ENCODE peak calls at places on chromosomes 16 and 17, in five cellular contexts. One of them, this sample, is unnamed.

GRCh38 chr16:81315271-81316175 is 761 bp downstream of the GAN start:
- DNase-seq in sigmoid colon: peak
- DNase-seq in non-pigmented ciliary epithelial cell: no peak
- DNase-seq in GM23248: peak
- DNase-seq in left colon: peak
- DNase-seq in this sample: no peak

GRCh38 chr17:16617481-16618060 is 36.1 kb downstream of the ZNF624 start:
- DNase-seq in left colon: no peak
- DNase-seq in GM23248: no peak
- DNase-seq in non-pigmented ciliary epithelial cell: no peak
- DNase-seq in sigmoid colon: no peak
- DNase-seq in this sample: no peak

GRCh38 chr17:74260525-74260850 is 13.5 kb upstream of the DNAI2 start:
- DNase-seq in sigmoid colon: no peak
- DNase-seq in non-pigmented ciliary epithelial cell: no peak
- DNase-seq in left colon: no peak
- DNase-seq in GM23248: no peak
- DNase-seq in this sample: no peak

GRCh38 chr16:88940196-88941050 is 36.6 kb downstream of the CBFA2T3 start:
- DNase-seq in left colon: peak
- DNase-seq in sigmoid colon: no peak
- DNase-seq in non-pigmented ciliary epithelial cell: no peak
- DNase-seq in GM23248: peak
- DNase-seq in this sample: no peak

GRCh38 chr17:28327031-28327607 is 8.1 kb downstream of the TMEM97 start:
- DNase-seq in non-pigmented ciliary epithelial cell: no peak
- DNase-seq in sigmoid colon: peak
- DNase-seq in left colon: no peak
- DNase-seq in GM23248: peak
- DNase-seq in this sample: no peak

GRCh38 chr17:8965394-8966168 is at the start of gene PIK3R5:
- DNase-seq in non-pigmented ciliary epithelial cell: no peak
- DNase-seq in left colon: peak
- DNase-seq in GM23248: no peak
- DNase-seq in sigmoid colon: no peak
- DNase-seq in this sample: peak

GRCh38 chr17:79671387-79671752 is 59.4 kb upstream of the ENPP7 start:
- DNase-seq in non-pigmented ciliary epithelial cell: no peak
- DNase-seq in sigmoid colon: no peak
- DNase-seq in left colon: no peak
- DNase-seq in GM23248: no peak
- DNase-seq in this sample: no peak

GRCh38 chr17:2814049-2814448 is 17.8 kb downstream of the RAP1GAP2 start:
- DNase-seq in non-pigmented ciliary epithelial cell: no peak
- DNase-seq in GM23248: no peak
- DNase-seq in left colon: no peak
- DNase-seq in sigmoid colon: no peak
- DNase-seq in this sample: no peak

GRCh38 chr17:29019475-29020181 is 13.8 kb upstream of the SEZ6 start:
- DNase-seq in sigmoid colon: no peak
- DNase-seq in non-pigmented ciliary epithelial cell: no peak
- DNase-seq in GM23248: no peak
- DNase-seq in left colon: peak
- DNase-seq in this sample: no peak